ENCODE peak calls at places on chromosomes 5 and 9, in four cellular contexts. W is SK-N-SH, T is HCT116, R is K562. J is an unnamed sample.

GRCh38 chr5:98128271-98128670 is 645.2 kb upstream of the RGMB start:
- DNase-seq in W (no peak), T (no peak), R (no peak), J (no peak)

GRCh38 chr9:103707181-103707580 is 386.9 kb upstream of the SMC2 start:
- DNase-seq in W (no peak), T (no peak), R (no peak), J (no peak)

GRCh38 chr9:96067004-96067403 is 191.5 kb downstream of the ERCC6L2 start:
- DNase-seq in W (no peak), T (no peak), R (no peak), J (no peak)

GRCh38 chr5:17355585-17356346 is 138.3 kb downstream of the BASP1 start:
- DNase-seq in W (no peak), T (no peak), R (no peak), J (no peak)

GRCh38 chr9:137045294-137046093 is 483 bp downstream of the NPDC1 start:
- DNase-seq in W (peak), T (no peak), R (peak), J (no peak)

GRCh38 chr5:80191991-80192398 is 63.9 kb downstream of the SERINC5 start:
- DNase-seq in W (no peak), T (no peak), R (peak), J (peak)

GRCh38 chr5:68406767-68407232 is 191.2 kb downstream of the PIK3R1 start:
- DNase-seq in W (peak), T (no peak), R (peak), J (no peak)

GRCh38 chr5:62144395-62145022 is 161.5 kb upstream of the KIF2A start:
- DNase-seq in W (no peak), T (no peak), R (no peak), J (no peak)

GRCh38 chr9:89593776-89594427 is 10.9 kb upstream of the GADD45G start:
- DNase-seq in W (no peak), T (no peak), R (peak), J (peak)

GRCh38 chr9:77427256-77427927 is 220.7 kb downstream of the GNA14 start:
- DNase-seq in W (no peak), T (no peak), R (no peak), J (no peak)

GRCh38 chr9:121743441-121744001 is 92.1 kb downstream of the DAB2IP start:
- DNase-seq in W (peak), T (peak), R (peak), J (no peak)

GRCh38 chr9:113918697-113919390 is 42.7 kb downstream of the ZNF618 start:
- DNase-seq in W (no peak), T (no peak), R (no peak), J (no peak)

GRCh38 chr5:149809919-149810691 is 80.0 kb downstream of the PPARGC1B start:
- DNase-seq in W (no peak), T (no peak), R (peak), J (no peak)

GRCh38 chr5:80154749-80155148 is 101.1 kb downstream of the SERINC5 start:
- DNase-seq in W (no peak), T (no peak), R (no peak), J (no peak)

GRCh38 chr5:80921026-80921425 is 39.1 kb upstream of the RASGRF2 start:
- DNase-seq in W (no peak), T (no peak), R (no peak), J (no peak)

GRCh38 chr5:147321569-147321968 is 86.7 kb downstream of the STK32A start:
- DNase-seq in W (no peak), T (no peak), R (no peak), J (no peak)

GRCh38 chr5:22710660-22711059 is 142.5 kb downstream of the CDH12 start:
- DNase-seq in W (no peak), T (no peak), R (no peak), J (no peak)

GRCh38 chr5:96852769-96853168 is 23.5 kb upstream of the ERAP2 start:
- DNase-seq in W (no peak), T (no peak), R (no peak), J (no peak)

GRCh38 chr9:100394819-100395218 is 32.1 kb upstream of the MSANTD3 start:
- DNase-seq in W (no peak), T (no peak), R (no peak), J (no peak)

GRCh38 chr5:6715758-6716633 is 2.8 kb downstream of the TENT4A start:
- DNase-seq in W (no peak), T (no peak), R (no peak), J (no peak)

GRCh38 chr5:122392844-122393243 is 80.8 kb downstream of the SNCAIP start:
- DNase-seq in W (no peak), T (no peak), R (no peak), J (no peak)

GRCh38 chr5:93576015-93576414 is 5.0 kb downstream of the NR2F1-AS1 start:
- DNase-seq in W (no peak), T (no peak), R (no peak), J (no peak)

GRCh38 chr5:89399553-89399952 is 516.6 kb upstream of the MEF2C start:
- DNase-seq in W (no peak), T (no peak), R (no peak), J (no peak)

GRCh38 chr9:76257224-76257794 is 136.9 kb downstream of the RFK start:
- DNase-seq in W (no peak), T (no peak), R (no peak), J (no peak)

GRCh38 chr9:79446540-79447307 is 125.0 kb upstream of the TLE4 start:
- DNase-seq in W (no peak), T (no peak), R (no peak), J (no peak)

GRCh38 chr9:101093620-101094019 is 65.1 kb downstream of the PLPPR1 start:
- DNase-seq in W (no peak), T (no peak), R (no peak), J (no peak)

GRCh38 chr9:137320555-137321384 is 18.7 kb upstream of the NRARP start:
- DNase-seq in W (peak), T (no peak), R (no peak), J (no peak)

GRCh38 chr5:45262061-45262590 is 434.1 kb downstream of the HCN1 start:
- DNase-seq in W (peak), T (no peak), R (no peak), J (no peak)

GRCh38 chr5:14167211-14167845 is 24.2 kb downstream of the TRIO start:
- DNase-seq in W (no peak), T (no peak), R (no peak), J (no peak)

GRCh38 chr9:35728041-35728971 is 3.7 kb downstream of the TLN1 start:
- DNase-seq in W (no peak), T (no peak), R (peak), J (peak)

GRCh38 chr5:134527961-134528424 is 2.5 kb downstream of the JADE2 start:
- DNase-seq in W (no peak), T (no peak), R (no peak), J (no peak)

GRCh38 chr5:56406221-56406620 is 173.1 kb upstream of the ANKRD55 start:
- DNase-seq in W (no peak), T (no peak), R (no peak), J (no peak)

GRCh38 chr5:151132959-151133358 is 24.6 kb downstream of the ANXA6 start:
- DNase-seq in W (no peak), T (no peak), R (no peak), J (no peak)

GRCh38 chr5:175885813-175886212 is 14.4 kb downstream of the CPLX2 start:
- DNase-seq in W (no peak), T (no peak), R (no peak), J (no peak)

DNA sequence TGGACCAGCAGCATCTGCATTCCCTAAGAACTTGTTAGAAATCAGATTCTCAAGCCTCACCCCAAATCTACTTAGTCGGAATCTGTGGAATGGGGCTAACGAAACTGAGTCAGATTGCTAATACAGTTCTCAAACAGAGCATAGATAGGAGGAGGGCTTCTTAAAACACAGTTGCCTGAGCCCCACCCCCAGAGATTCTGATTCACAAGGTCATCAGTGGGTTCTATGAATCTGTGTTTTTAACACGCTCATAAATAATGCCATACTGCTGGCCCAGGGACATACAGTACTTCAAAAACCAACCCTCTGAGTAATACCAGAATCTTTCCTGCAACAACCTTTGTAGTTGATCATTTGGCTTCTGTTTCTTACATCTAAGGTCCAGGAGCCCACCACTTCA is 32.9 kb upstream of the GARNL3 start:
- DNase-seq in W (no peak), T (no peak), R (no peak), J (no peak)
- TF ChIP-seq YY1 in W (no peak), T (no peak), R (no peak), J (no peak)

DNA sequence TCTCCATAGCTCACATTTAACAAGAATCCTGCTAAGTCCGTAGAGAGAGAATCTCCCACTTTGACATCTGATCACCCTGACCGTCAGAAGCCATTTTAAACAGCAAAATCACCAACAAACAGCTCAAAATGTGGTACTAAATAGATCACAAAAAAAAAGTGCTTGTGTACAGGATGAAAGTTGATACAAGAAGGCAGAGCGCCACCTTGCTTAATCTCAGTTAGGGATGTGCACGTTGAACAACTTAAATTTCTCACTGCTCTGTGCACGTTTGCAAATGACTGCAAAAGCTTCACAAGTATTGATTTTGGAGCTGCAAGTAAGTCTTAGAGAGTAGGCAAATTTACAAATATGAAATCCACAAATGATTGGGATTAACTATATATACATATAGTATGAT is 63.1 kb upstream of the NREP start:
- DNase-seq in W (no peak), T (no peak), R (no peak), J (no peak)
- TF ChIP-seq YY1 in W (no peak), T (no peak), R (no peak), J (no peak)

GRCh38 chr9:11551106-11551505 is 938.3 kb upstream of the PTPRD start:
- DNase-seq in W (no peak), T (no peak), R (no peak), J (no peak)
- TF ChIP-seq YY1 in W (no peak), T (no peak), R (no peak), J (no peak)

DNA sequence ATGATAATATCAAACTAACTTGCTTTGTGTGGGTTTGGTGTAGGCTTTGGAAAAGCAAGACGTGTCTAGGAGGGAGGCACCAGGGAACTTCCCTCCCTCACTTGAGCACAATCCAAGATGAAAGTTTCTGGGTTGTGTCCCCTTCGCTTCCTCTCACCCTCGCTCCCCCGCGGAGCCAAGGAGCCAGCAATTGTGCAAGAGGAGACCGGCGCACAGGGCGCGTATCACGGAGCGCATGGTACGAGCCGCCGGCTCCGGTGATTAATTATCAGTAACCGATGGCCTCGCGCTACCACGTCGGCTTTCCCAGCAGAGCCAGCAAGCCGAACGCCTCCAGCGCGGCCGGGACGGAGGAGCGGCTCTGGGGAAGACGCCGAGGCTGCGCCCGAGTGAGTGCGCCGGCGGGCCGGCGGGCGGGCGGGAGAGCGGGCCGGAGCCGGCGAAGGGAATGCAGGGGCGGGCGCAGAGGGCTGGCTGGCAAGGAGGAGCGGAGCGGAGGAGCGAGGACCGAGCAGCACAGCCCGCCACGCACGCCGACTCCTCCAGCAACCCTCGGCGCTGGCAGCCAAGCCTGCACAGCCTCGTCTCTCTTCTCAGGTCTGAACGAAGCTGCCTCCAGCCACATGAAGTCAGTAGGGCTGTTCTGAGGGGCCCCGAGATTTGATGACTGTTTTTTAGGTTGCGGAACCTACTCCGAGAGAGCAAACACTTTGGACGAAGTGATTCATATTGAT is 143.6 kb downstream of the BNC2 start:
- DNase-seq in W (peak), T (no peak), R (no peak), J (peak)
- TF ChIP-seq YY1 in W (no peak), T (no peak), R (no peak), J (no peak)

GRCh38 chr5:176995896-176996767 is 10.4 kb downstream of the UIMC1 start:
- DNase-seq in W (no peak), T (no peak), R (no peak), J (no peak)
- TF ChIP-seq YY1 in W (no peak), T (no peak), R (no peak), J (no peak)